ENCODE peak calls at places on chromosomes 12 and 14, in six cellular contexts. A is lung, F is fibroblast of pulmonary artery, G is breast epithelium, K is adrenal gland, I is fibroblast of lung. Z is an unnamed sample.

GRCh38 chr12:57126061-57126460 is 2.2 kb upstream of the LRP1 start:
- DNase-seq in A (no peak), I (no peak), K (no peak), F (no peak), G (no peak), Z (no peak)

GRCh38 chr12:63319936-63320633 is 169.1 kb upstream of the AVPR1A start:
- DNase-seq in I (no peak), K (no peak), F (no peak), A (no peak), G (no peak), Z (no peak)

GRCh38 chr12:113235976-113236375 is 14.7 kb downstream of the TPCN1 start:
- DNase-seq in F (no peak), I (no peak), K (peak), G (no peak), A (no peak), Z (no peak)

GRCh38 chr12:80056232-80056631 is 43.1 kb upstream of the OTOGL start:
- DNase-seq in A (no peak), I (no peak), K (no peak), F (peak), G (no peak), Z (no peak)

GRCh38 chr14:59330455-59330854 is 134.7 kb downstream of the GPR135 start:
- DNase-seq in F (no peak), A (no peak), G (no peak), I (peak), K (no peak), Z (no peak)

GRCh38 chr14:32453857-32454810 is 125.0 kb downstream of the AKAP6 start:
- DNase-seq in K (no peak), A (no peak), F (no peak), I (no peak), G (no peak), Z (no peak)

GRCh38 chr14:24803933-24804494 is 170.0 kb upstream of the GZMB start:
- DNase-seq in F (no peak), K (no peak), G (no peak), I (no peak), A (no peak), Z (no peak)

GRCh38 chr12:52093346-52093745 is 13.8 kb downstream of the SMIM41 start:
- DNase-seq in A (no peak), G (no peak), F (no peak), K (no peak), I (no peak), Z (no peak)

GRCh38 chr14:102900631-102901571 is 21.6 kb upstream of the AMN start:
- DNase-seq in I (no peak), G (no peak), K (no peak), F (no peak), A (no peak), Z (no peak)

GRCh38 chr14:51394804-51395203 is 154.8 kb downstream of the TMX1 start:
- DNase-seq in A (no peak), I (no peak), K (no peak), G (no peak), F (no peak), Z (no peak)

GRCh38 chr12:112182499-112182898 is 57.1 kb downstream of the TRAFD1 start:
- DNase-seq in A (no peak), K (no peak), I (peak), F (peak), G (no peak), Z (no peak)

GRCh38 chr14:61537567-61538463 is 157.5 kb upstream of the HIF1A start:
- DNase-seq in K (no peak), I (peak), F (peak), G (no peak), A (peak), Z (no peak)

GRCh38 chr12:90013409-90013808 is 304.8 kb upstream of the ATP2B1 start:
- DNase-seq in F (peak), I (peak), G (no peak), K (no peak), A (no peak), Z (no peak)

GRCh38 chr12:27620121-27620520 is 76.1 kb upstream of the REP15 start:
- DNase-seq in I (no peak), F (no peak), K (no peak), A (no peak), G (no peak), Z (no peak)

GRCh38 chr12:47200446-47200845 is 120.7 kb upstream of the AMIGO2 start:
- DNase-seq in G (no peak), K (no peak), F (no peak), I (no peak), A (no peak), Z (no peak)

GRCh38 chr14:47596232-47596631 is 79.2 kb downstream of the MDGA2 start:
- DNase-seq in I (no peak), F (no peak), G (no peak), K (no peak), A (no peak), Z (no peak)

GRCh38 chr14:70188608-70189540 is at the start of gene SLC8A3:
- DNase-seq in A (no peak), G (no peak), I (peak), K (no peak), F (peak), Z (no peak)

GRCh38 chr12:116528067-116528466 is 31.1 kb upstream of the MAP1LC3B2 start:
- DNase-seq in A (no peak), K (no peak), I (peak), F (no peak), G (no peak), Z (no peak)

GRCh38 chr14:66105819-66106218 is 380.4 kb upstream of the CCDC196 start:
- DNase-seq in I (no peak), G (no peak), A (no peak), F (peak), K (no peak), Z (no peak)

GRCh38 chr12:57107456-57107855 is 3.7 kb downstream of the STAT6 start:
- DNase-seq in G (no peak), I (no peak), F (no peak), A (no peak), K (no peak), Z (no peak)

GRCh38 chr14:44795725-44796124 is 166.0 kb downstream of the KLHL28 start:
- DNase-seq in G (no peak), F (no peak), I (no peak), K (no peak), A (no peak), Z (no peak)

GRCh38 chr12:1360812-1361211 is 233.6 kb downstream of the FBXL14 start:
- DNase-seq in K (no peak), G (no peak), A (no peak), I (peak), F (peak), Z (no peak)

GRCh38 chr12:53325539-53326061 is 4.2 kb upstream of the AAAS start:
- DNase-seq in K (peak), A (no peak), I (no peak), G (no peak), F (no peak), Z (no peak)

GRCh38 chr12:115762934-115763333 is 514.6 kb downstream of the MED13L start:
- DNase-seq in G (no peak), K (no peak), F (no peak), I (peak), A (no peak), Z (no peak)

GRCh38 chr14:52272375-52272774 is 4.9 kb downstream of the PTGDR start:
- DNase-seq in F (peak), A (no peak), I (peak), K (no peak), G (no peak), Z (no peak)

GRCh38 chr12:13962699-13963098 is 18.7 kb downstream of the GRIN2B start:
- DNase-seq in G (no peak), F (no peak), A (no peak), K (no peak), I (no peak), Z (no peak)

GRCh38 chr12:88633312-88633711 is 53.0 kb upstream of the KITLG start:
- DNase-seq in F (no peak), A (no peak), K (no peak), G (no peak), I (no peak), Z (no peak)
- TF ChIP-seq CTCF in F (peak), A (no peak), K (no peak), G (peak), I (no peak), Z (peak)

GRCh38 chr12:12207746-12208145 is 59.1 kb downstream of the LRP6 start:
- DNase-seq in K (no peak), G (no peak), F (no peak), A (no peak), I (no peak), Z (no peak)
- TF ChIP-seq CTCF in K (no peak), G (no peak), F (no peak), A (no peak), I (no peak), Z (no peak)

DNA sequence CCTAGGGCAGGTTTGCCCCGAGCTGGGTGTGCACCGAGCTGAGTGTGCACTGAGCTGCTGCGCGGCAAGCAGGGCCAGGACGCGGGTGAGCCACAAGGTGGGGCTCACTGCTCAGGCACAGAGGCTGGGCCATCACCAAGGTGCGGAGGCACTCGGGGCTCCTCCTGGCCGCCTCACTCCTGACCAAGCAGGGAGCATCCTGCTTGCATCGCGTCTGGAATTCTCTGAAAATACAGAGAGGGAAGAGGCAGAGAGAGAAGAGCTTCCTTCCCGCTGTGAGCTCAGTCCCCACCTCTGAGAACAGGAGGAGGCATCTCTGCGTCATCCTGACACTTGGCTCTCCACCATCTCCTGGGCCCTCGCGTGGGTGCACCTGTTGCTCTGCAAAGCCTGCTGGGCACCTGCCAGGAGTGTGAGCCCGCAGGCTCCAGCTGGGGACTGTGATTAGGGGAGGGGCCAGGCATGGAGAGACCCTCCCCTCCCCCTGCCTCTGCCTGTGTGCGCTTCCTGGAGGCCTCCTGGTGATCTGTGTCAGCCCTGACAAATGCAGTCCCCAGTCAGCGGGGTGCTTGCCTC is 116.3 kb downstream of the GLT1D1 start:
- DNase-seq in I (no peak), A (no peak), G (no peak), K (no peak), F (no peak), Z (no peak)
- TF ChIP-seq CTCF in I (no peak), A (no peak), G (peak), K (peak), F (no peak), Z (peak)

GRCh38 chr14:104328607-104329006 is 190.2 kb downstream of the KIF26A start:
- DNase-seq in I (no peak), A (no peak), K (no peak), G (no peak), F (no peak), Z (no peak)

GRCh38 chr14:104331871-104332605 is 193.7 kb downstream of the KIF26A start:
- DNase-seq in A (no peak), I (no peak), K (no peak), G (no peak), F (no peak), Z (no peak)

GRCh38 chr14:104332634-104333270 is 194.4 kb downstream of the KIF26A start:
- DNase-seq in A (no peak), G (no peak), I (no peak), F (no peak), K (no peak), Z (no peak)

GRCh38 chr14:104326848-104327247 is 188.5 kb downstream of the KIF26A start:
- DNase-seq in K (no peak), A (no peak), I (no peak), G (no peak), F (no peak), Z (no peak)

DNA sequence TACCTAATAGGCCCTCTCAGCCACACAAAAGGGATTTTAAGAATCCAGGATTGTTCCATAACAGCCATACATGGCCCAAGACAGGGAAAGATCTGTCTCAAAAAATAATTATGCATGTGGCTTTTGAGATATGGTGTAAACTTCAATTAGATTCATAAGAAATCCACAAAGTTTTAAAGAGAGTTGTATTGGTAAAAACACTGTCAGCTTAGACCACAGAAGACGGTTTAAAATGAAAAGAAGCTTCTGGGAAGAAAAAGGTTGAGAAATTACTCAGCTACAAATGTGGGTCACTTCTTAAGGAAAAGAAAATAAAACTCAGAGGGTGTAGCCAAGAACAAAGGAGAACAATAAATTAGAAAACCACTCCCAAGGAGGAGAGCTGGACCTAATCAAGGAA is 191.4 kb downstream of the KIF26A start:
- DNase-seq in K (no peak), F (no peak), A (no peak), I (no peak), G (no peak), Z (no peak)
- TF ChIP-seq CTCF in K (no peak), F (no peak), A (no peak), I (no peak), G (no peak), Z (no peak)

GRCh38 chr12:106956048-106956935 is 585 bp downstream of the TMEM263 start:
- DNase-seq in I (peak), A (peak), F (peak), K (peak), G (peak), Z (no peak)
- TF ChIP-seq CTCF in I (no peak), A (no peak), F (no peak), K (peak), G (no peak), Z (no peak)

GRCh38 chr12:54603173-54603814 is 14.8 kb upstream of the PPP1R1A start:
- DNase-seq in I (peak), K (peak), A (peak), G (peak), F (peak), Z (peak)

GRCh38 chr12:54604436-54604835 is 16.0 kb upstream of the PPP1R1A start:
- DNase-seq in K (no peak), A (no peak), F (no peak), I (no peak), G (no peak), Z (no peak)

GRCh38 chr12:54603872-54604271 is 15.4 kb upstream of the PPP1R1A start:
- DNase-seq in I (no peak), K (no peak), F (no peak), A (no peak), G (no peak), Z (no peak)

GRCh38 chr12:54602661-54603060 is 14.2 kb upstream of the PPP1R1A start:
- DNase-seq in G (no peak), F (no peak), I (no peak), A (no peak), K (no peak), Z (no peak)

GRCh38 chr12:54601841-54602240 is 13.4 kb upstream of the PPP1R1A start:
- DNase-seq in F (no peak), A (no peak), K (no peak), G (no peak), I (no peak), Z (no peak)
- TF ChIP-seq CTCF in F (no peak), A (no peak), K (no peak), G (no peak), I (no peak), Z (no peak)

Z was measured in CD14-positive monocyte.